ENCODE peak calls at places on chromosomes 1 and 21, in five cellular contexts. Q is thyroid gland, O is GM12892, R is GM12891, E is sigmoid colon. H is an unnamed sample.

GRCh38 chr1:19650416-19651140 is 6.5 kb downstream of the NBL1 start:
- DNase-seq in Q (no peak), O (no peak), R (no peak), E (no peak), H (no peak)

GRCh38 chr1:47685763-47686066 is 247.9 kb downstream of the FOXD2 start:
- DNase-seq in Q (no peak), O (no peak), R (no peak), E (no peak), H (no peak)

GRCh38 chr1:183881387-183882084 is 76.6 kb downstream of the RGL1 start:
- DNase-seq in Q (peak), O (no peak), R (no peak), E (no peak), H (peak)

GRCh38 chr1:85343612-85344255 is 67.3 kb upstream of the BCL10 start:
- DNase-seq in Q (no peak), O (no peak), R (no peak), E (no peak), H (no peak)

GRCh38 chr1:2212542-2213491 is 15.3 kb upstream of the SKI start:
- DNase-seq in Q (peak), O (no peak), R (no peak), E (peak), H (peak)

GRCh38 chr1:234972411-234973191 is 156.0 kb downstream of the TOMM20 start:
- DNase-seq in Q (no peak), O (no peak), R (no peak), E (peak), H (no peak)

GRCh38 chr1:24409535-24409934 is 4.0 kb downstream of the STPG1 start:
- DNase-seq in Q (no peak), O (no peak), R (no peak), E (no peak), H (no peak)

GRCh38 chr1:21520899-21521716 is 11.9 kb downstream of the ALPL start:
- DNase-seq in Q (no peak), O (no peak), R (no peak), E (no peak), H (no peak)

GRCh38 chr1:99457381-99458165 is 188.3 kb upstream of the PALMD start:
- DNase-seq in Q (no peak), O (no peak), R (no peak), E (no peak), H (no peak)

GRCh38 chr1:155657463-155657862 is 31.1 kb downstream of the YY1AP1 start:
- DNase-seq in Q (no peak), O (no peak), R (no peak), E (no peak), H (no peak)

GRCh38 chr1:240234477-240235225 is 143.0 kb downstream of the FMN2 start:
- DNase-seq in Q (no peak), O (no peak), R (no peak), E (no peak), H (no peak)

GRCh38 chr1:11934295-11935039 is at the start of gene PLOD1:
- DNase-seq in Q (peak), O (peak), R (peak), E (peak), H (peak)
- TF ChIP-seq POLR2A in Q (peak), O (peak), R (peak), E (peak), H (peak)

DNA sequence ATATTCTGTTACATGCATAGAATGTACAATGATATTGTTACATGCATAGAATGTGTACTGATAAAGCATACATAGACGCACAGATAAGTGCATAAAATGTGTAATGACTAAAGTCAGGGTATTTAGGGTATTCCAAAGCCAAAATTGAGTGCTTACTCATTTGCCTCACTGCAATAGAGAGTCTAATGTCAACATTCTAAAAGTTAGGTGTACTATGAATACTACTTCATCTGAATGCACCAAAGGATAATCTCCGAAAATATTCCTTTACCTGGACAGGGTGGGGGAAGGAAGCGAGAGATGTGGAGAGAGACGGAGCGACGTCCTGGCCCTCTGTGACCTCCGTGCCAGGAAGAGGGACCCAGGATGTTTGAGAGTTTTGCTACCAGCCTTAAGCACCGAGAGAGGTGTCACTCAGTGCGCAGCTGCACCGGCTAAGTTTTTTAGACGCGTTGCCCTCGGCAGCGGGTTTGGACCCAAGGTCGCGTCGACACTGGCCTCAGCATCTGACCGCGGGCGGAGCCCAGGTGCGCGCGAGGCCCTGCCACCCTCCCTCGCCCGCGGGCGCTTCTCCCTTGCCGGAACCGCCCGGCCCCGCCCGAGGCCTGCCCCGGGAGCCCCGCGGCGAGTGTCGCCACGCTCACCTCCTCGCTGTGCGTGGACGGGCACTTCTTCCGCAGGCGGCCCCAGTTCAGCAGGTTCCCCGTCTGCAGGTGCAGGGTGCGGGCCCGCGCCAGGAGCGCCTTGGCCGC is 660 bp downstream of the GCLM start:
- DNase-seq in Q (peak), O (peak), R (peak), E (peak), H (peak)
- TF ChIP-seq POLR2A in Q (no peak), O (no peak), R (no peak), E (no peak), H (no peak)

DNA sequence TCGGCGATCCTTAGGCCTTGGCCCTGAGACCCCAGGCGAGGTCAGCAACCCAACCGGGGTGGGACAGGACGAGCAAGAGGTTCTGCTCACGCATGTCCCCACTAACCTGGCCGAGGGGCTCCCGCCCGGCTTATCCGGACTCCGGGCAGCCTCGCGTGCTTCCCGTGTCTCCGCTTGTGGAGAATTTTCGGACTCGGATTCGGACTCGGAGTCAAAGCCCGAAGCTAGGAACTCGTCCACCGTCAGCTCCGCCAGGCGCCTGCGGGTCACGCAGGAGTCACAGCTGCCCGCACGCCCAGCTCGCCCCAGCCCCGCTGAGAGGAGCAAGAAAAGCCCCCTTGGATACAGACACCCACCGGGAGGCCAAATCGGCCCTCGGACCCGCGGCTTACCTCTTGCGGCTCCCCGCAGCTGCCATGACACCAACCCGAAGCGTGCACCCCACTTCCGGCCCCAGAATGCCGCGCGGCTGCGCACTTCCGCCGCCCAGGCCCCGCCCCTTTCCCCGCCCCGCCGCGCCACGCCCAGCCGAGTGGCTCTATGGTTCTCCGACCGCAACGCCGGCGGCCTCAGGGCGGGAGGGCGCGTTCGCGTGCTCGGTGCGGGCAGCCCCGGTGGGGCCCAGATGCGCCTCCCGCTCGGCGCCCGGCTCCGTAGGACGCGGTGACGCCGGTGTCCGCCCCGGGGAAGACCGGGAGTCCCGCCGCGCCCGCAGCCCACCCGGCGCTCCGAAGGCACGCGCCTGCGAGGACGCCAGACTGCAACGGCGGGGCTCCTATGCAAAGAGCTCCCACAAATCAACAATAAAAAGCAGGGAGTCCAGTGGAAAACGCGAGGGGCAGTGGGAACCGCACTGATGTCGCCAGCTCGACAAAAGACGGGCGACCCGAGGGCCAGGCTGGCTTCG is at the start of gene NOC2L:
- DNase-seq in Q (peak), O (peak), R (peak), E (peak), H (no peak)
- TF ChIP-seq POLR2A in Q (peak), O (peak), R (peak), E (no peak), H (peak)

DNA sequence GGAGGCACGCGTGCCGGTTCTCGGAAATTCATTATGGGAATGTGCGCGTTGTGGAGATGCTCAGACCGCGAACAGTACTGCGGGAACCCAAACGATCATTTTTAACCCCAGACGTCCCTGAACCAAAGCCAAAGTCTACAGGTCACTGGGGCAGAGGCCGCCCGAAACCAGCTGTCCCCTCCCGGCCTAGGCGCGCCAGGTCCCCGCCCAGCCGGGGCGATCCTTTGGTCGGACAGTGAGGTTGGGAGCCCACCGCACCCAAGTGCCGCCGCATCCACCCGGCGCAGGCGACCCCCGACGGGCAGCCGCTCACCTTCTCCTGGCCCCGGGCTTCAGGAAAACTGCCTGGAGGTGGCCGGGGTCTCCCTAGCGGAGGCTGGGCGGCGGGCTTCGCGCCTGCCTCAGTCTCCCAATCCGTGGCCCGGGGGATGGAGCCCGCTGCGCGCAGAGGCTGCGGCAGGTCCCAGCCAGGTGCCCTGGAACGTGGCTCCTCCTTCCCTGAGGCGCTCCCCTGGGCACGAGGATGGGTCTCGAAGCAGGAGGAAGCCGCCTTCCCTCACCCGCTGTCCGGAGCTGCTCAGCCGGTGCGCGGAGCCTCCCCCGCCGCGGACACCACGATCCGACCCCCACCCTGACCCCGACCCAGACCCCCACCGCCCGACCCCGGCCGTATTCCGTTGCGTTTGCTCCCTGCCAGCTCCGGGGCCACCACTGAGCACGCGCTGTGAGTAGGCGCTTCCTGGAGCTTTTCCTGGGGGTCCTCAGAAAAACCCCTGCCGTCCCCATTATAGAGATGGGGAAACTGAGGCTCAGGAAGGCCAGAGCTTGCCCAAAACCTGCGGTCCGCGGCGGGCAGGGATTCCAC is 8.1 kb upstream of the SLX9 start:
- DNase-seq in Q (no peak), O (no peak), R (no peak), E (no peak), H (no peak)
- TF ChIP-seq POLR2A in Q (no peak), O (no peak), R (no peak), E (no peak), H (no peak)

GRCh38 chr1:23171181-23171755 is 2.6 kb upstream of the LUZP1 start:
- DNase-seq in Q (no peak), O (no peak), R (no peak), E (no peak), H (no peak)

GRCh38 chr1:23168079-23168461 is 586 bp downstream of the LUZP1 start:
- DNase-seq in Q (peak), O (peak), R (no peak), E (peak), H (no peak)

GRCh38 chr1:23168462-23169218 is at the start of gene LUZP1:
- DNase-seq in Q (peak), O (peak), R (peak), E (peak), H (peak)

GRCh38 chr1:23169219-23169575 is 541 bp upstream of the LUZP1 start:
- DNase-seq in Q (no peak), O (no peak), R (no peak), E (no peak), H (no peak)

GRCh38 chr1:23169727-23170335 is 1.2 kb upstream of the LUZP1 start:
- DNase-seq in Q (peak), O (no peak), R (no peak), E (peak), H (peak)
- TF ChIP-seq POLR2A in Q (no peak), O (no peak), R (peak), E (no peak), H (no peak)

GRCh38 chr1:245842106-245842505 is 665.0 kb downstream of the SMYD3 start:
- DNase-seq in Q (no peak), O (no peak), R (no peak), E (no peak), H (no peak)

GRCh38 chr1:245837741-245838140 is 669.3 kb downstream of the SMYD3 start:
- DNase-seq in Q (no peak), O (no peak), R (no peak), E (no peak), H (peak)

GRCh38 chr1:245840971-245841370 is 666.1 kb downstream of the SMYD3 start:
- DNase-seq in Q (no peak), O (no peak), R (no peak), E (no peak), H (no peak)

GRCh38 chr1:245843101-245843500 is 664.0 kb downstream of the SMYD3 start:
- DNase-seq in Q (no peak), O (no peak), R (no peak), E (no peak), H (no peak)
- TF ChIP-seq POLR2A in Q (no peak), O (no peak), R (no peak), E (no peak), H (no peak)

DNA sequence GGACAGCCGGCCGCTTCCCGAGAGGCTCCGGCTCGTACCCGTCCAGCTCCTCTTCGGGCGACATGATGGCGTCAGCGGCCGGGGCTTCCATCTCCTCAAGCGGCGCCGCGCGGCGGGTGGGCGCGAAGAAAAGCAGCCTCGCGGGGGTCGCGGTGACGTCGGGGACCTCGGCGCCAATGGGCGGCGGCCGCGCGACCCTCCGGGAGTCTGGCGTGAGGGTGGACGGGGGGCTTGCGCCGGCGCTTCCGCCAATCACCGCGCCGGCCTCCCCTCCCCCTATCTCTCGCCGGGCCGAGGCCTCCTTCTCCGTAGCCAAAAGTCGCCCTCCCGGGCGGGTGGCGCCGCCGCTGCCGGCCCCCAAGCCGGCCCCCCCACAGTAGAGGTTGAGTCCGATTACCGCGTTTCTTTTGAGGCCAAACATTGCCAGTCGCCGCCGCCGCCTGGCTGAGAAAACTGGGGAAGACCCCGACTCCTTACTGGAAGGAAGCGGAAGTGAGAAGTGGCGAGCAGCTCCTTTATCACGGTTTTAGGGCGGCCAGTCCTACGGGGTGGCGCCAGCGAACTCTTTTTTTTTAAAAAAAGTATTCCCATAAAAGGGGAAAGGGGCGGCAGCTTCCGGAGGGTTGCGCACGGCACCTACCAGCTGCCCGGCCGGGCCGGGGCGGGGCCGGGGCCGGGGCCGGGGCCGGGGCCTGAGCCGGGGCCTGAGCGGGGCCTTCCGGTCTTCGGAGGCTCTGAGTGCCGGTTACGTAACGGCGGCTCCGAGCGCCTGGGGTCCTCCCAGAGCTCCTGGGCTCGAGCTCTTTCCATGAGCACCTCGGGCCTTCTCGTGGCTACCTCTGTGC is at the start of gene MCL1:
- DNase-seq in Q (peak), O (peak), R (peak), E (peak), H (peak)
- TF ChIP-seq POLR2A in Q (peak), O (peak), R (peak), E (peak), H (peak)

DNA sequence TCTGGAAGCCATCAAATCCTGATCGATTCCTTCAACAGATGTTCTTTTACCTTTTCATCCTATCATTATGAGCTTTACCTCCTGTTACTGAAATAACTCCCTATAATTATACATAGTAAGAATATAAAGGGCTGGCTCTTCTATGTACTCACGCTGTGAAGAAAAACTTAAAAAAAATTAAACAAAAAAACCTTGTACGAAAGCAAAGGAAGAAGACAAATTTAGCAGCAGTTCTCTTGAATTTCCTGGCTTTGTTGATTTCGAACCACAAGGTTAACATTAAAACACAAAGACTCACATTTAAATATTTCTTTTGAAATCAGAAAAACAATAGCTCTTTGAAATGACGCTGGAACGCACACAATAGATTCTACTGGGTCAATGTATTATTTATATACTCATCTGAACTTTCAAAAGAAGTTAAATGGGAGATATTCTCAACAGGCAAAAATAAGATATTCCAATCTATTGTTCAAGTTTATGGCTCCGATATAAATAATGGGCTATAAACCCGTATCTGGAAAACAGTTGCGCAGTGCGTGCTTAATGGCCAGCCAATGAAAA is 13.6 kb upstream of the SPEN start:
- DNase-seq in Q (no peak), O (no peak), R (no peak), E (no peak), H (no peak)
- TF ChIP-seq POLR2A in Q (no peak), O (no peak), R (no peak), E (no peak), H (no peak)

DNA sequence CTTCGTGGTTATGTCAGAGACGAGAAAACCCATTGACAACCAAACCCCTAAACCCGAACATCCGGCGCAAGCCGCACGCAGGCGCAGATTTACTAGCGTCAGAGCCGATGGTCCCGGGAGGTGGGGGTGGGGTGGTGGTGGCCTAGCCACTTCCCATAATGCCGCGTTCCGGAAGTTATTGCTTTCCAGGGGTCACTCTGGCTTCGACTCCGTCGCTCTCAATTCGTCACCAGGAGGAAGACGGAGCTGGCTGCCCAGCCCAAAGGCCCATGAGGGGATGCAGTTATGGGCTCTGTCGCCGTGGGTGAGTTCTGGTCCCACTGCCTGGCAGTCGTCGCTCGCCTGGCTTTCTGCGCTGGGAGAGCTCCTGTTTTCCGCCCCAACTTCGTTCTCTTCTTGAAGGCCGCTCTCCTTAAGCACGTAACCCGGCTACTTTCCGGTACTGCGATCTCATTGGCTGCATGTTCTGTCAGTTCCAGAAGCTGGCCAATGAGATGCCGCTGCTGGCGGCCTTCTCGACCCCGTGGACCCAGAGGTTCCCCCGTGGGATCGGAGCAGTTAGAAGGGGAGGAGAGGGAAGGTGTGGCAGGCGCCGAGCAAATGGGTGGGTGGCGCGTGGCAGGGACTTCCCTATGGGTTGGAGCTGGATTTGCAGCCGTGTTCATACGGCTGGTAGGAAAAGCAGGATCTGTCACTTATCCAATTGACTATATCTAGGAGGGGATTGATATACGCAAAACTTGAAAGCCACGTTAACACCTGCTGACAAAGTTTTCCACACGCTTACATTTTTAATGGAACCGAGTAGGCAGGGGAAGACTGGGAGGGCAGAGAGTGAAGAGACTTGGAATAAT is at the start of gene USP16:
- DNase-seq in Q (peak), O (peak), R (peak), E (peak), H (peak)
- TF ChIP-seq POLR2A in Q (peak), O (peak), R (peak), E (peak), H (peak)

GRCh38 chr1:45610589-45611226 is 13.1 kb downstream of the CCDC17 start:
- DNase-seq in Q (no peak), O (no peak), R (no peak), E (no peak), H (no peak)
- TF ChIP-seq POLR2A in Q (no peak), O (peak), R (peak), E (no peak), H (no peak)

H was measured in H54.